ENCODE peak calls at places on chromosomes 3 and 15, in four cellular contexts. M, V, G and H are unnamed samples.
A peak's percentile ranks its signal among the peaks of the same experiment; 100 is the strongest.

GRCh38 chr15:33045066-33045810 is 149.3 kb downstream of the FMN1 start:
- DNase-seq in M (no peak), V (no peak), G (peak; percentile 37), H (no peak)

GRCh38 chr3:2098398-2099027 is at the start of gene CNTN4:
- DNase-seq in V (no peak), M (peak; percentile 23), G (no peak), H (peak; percentile 89)

GRCh38 chr3:74592359-74592758 is 22.1 kb downstream of the CNTN3 start:
- DNase-seq in M (no peak), G (peak; percentile 42), V (no peak), H (no peak)

GRCh38 chr3:14548321-14548729 is 8.2 kb upstream of the GRIP2 start:
- DNase-seq in G (peak; percentile 56), V (peak; percentile 78), M (peak; percentile 67), H (peak; percentile 81)

GRCh38 chr3:126530171-126531050 is 6.5 kb downstream of the CHST13 start:
- DNase-seq in V (no peak), G (no peak), M (no peak), H (no peak)

GRCh38 chr3:11499144-11499543 is 144.6 kb downstream of the VGLL4 start:
- DNase-seq in G (peak; percentile 98), V (no peak), M (peak; percentile 11), H (no peak)

GRCh38 chr3:72889310-72890165 is 1.7 kb downstream of the GXYLT2 start:
- DNase-seq in V (no peak), M (no peak), G (no peak), H (no peak)

GRCh38 chr3:138781012-138781470 is 53.7 kb downstream of the PIK3CB start:
- DNase-seq in M (no peak), V (no peak), G (no peak), H (no peak)

GRCh38 chr15:70478251-70478990 is 284.9 kb downstream of the UACA start:
- DNase-seq in V (no peak), M (no peak), G (no peak), H (no peak)

GRCh38 chr15:69557340-69558137 is 104.9 kb downstream of the RPLP1 start:
- DNase-seq in V (no peak), G (peak; percentile 94), M (peak; percentile 96), H (no peak)

GRCh38 chr15:72184165-72184811 is 13.3 kb downstream of the GRAMD2A start:
- DNase-seq in V (no peak), G (no peak), M (peak; percentile 79), H (no peak)

GRCh38 chr15:71275098-71275497 is 159.8 kb downstream of the THSD4 start:
- DNase-seq in M (peak; percentile 73), V (no peak), G (peak; percentile 92), H (no peak)

GRCh38 chr15:67190813-67191212 is 63.6 kb downstream of the AAGAB start:
- DNase-seq in G (peak; percentile 0), M (peak; percentile 54), V (no peak), H (no peak)
- TF ChIP-seq BHLHE40 in G (no peak), M (no peak), V (no peak), H (no peak)

DNA sequence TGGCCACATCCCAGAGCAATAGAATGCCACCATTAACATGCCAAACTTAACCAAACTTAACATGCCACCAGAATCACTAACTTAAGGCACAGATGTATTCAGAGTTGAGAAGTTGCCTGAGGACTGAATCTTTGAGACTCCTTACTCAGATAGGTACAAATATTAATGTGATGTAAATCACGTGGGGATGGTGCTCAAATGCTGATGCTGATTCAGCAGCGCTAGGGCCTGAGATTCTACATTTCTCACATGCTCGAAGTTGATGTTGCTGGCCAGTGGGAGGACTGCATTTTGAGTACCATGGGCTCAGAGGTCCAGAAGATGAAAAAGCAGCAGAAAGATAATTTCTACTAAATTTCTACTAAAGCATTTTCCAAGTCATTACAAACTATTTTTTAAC is 54.1 kb downstream of the RPL22L1 start:
- DNase-seq in G (no peak), V (no peak), M (no peak), H (no peak)
- TF ChIP-seq BHLHE40 in G (no peak), V (no peak), M (no peak), H (no peak)

GRCh38 chr3:16860234-16860633 is 24.5 kb upstream of the PLCL2 start:
- DNase-seq in G (no peak), M (no peak), V (no peak), H (no peak)

GRCh38 chr3:16866447-16867025 is 18.2 kb upstream of the PLCL2 start:
- DNase-seq in V (no peak), G (no peak), M (no peak), H (no peak)

GRCh38 chr3:16865335-16865734 is 19.4 kb upstream of the PLCL2 start:
- DNase-seq in M (no peak), V (no peak), G (no peak), H (no peak)

GRCh38 chr3:16864610-16865313 is 20.0 kb upstream of the PLCL2 start:
- DNase-seq in V (no peak), M (peak; percentile 36), G (peak; percentile 49), H (no peak)

DNA sequence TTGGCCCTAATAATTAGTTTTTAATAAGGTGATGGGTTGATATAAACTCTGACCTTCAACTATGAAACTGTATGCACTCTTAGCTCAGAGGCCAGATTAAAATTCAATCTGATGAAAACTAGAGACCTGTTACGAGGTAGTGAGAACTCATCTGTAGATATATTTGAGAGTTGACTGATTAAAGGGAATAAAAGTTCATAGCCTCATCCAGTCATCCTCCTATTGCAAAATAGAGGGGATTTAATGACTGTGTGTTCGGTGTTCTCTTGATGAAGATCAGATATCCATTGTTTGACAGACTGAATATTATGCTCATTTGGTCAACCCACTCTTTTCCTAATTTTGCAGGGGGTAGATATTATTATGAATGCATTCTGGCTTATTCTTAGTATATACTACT is 23.3 kb upstream of the PLCL2 start:
- DNase-seq in V (no peak), G (no peak), M (no peak), H (no peak)
- TF ChIP-seq BHLHE40 in V (no peak), G (no peak), M (no peak), H (no peak)

GRCh38 chr3:61875976-61876671 is 314.8 kb downstream of the PTPRG start:
- DNase-seq in V (no peak), G (no peak), M (no peak), H (no peak)

GRCh38 chr3:61875073-61875472 is 313.7 kb downstream of the PTPRG start:
- DNase-seq in V (no peak), M (no peak), G (peak; percentile 62), H (no peak)

GRCh38 chr3:61875488-61875887 is 314.1 kb downstream of the PTPRG start:
- DNase-seq in G (no peak), M (no peak), V (no peak), H (no peak)

GRCh38 chr3:61876797-61877196 is 315.4 kb downstream of the PTPRG start:
- DNase-seq in M (no peak), V (no peak), G (peak; percentile 72), H (no peak)

GRCh38 chr3:61877359-61877770 is 316.0 kb downstream of the PTPRG start:
- DNase-seq in M (no peak), G (no peak), V (no peak), H (peak; percentile 21)
- TF ChIP-seq BHLHE40 in M (no peak), G (no peak), V (no peak), H (no peak)

DNA sequence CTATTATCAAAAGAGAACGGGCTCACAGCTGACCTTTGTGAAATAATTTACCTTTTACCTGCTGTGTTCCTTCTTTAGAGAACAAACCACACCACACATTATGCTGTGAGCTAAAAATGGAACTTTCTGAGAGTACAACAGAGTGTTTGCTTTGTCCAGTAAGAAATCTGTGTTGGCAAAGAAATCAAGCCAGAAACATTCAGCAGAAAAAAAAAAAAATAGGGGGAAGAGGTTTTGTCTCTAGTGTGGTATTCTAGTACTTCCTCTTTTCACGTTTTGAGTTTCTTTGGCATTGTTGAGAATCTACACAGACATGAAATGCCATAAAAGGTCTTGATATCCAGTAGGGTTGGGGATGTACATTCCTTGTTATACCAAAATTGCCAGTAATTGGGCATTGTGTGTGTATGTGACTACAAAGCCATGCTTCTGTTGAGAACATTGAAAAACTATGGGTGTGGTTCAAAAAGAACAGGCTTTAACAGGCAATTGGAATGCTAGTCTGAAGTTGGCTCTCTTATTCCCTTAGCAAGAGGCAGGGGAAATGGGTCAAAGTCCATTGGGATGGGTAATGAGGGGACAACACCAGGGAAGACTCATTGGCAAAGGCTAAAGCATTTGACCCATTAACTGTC is 273.5 kb downstream of the NEK10 start:
- DNase-seq in V (no peak), G (no peak), M (no peak), H (no peak)
- TF ChIP-seq BHLHE40 in V (no peak), G (no peak), M (no peak), H (no peak)